ENCODE peak calls at places on chromosome 10, in four cellular contexts. One of them, this sample, is unnamed.

GRCh38 chr10:98920362-98920761 is 315.3 kb downstream of the HPSE2 start:
- DNase-seq in effector memory CD8-positive, alpha-beta T cell: no peak
- DNase-seq in GM04504: no peak
- DNase-seq in CD8-positive, alpha-beta T cell: no peak
- DNase-seq in this sample: no peak

GRCh38 chr10:48594799-48595198 is 10.1 kb downstream of the ARHGAP22 start:
- DNase-seq in effector memory CD8-positive, alpha-beta T cell: no peak
- DNase-seq in GM04504: no peak
- DNase-seq in CD8-positive, alpha-beta T cell: no peak
- DNase-seq in this sample: no peak

GRCh38 chr10:43785252-43785651 is 136.6 kb upstream of the ZNF32 start:
- DNase-seq in effector memory CD8-positive, alpha-beta T cell: no peak
- DNase-seq in GM04504: no peak
- DNase-seq in CD8-positive, alpha-beta T cell: no peak
- DNase-seq in this sample: no peak

GRCh38 chr10:96216775-96217174 is 54.6 kb downstream of the BLNK start:
- DNase-seq in effector memory CD8-positive, alpha-beta T cell: no peak
- DNase-seq in GM04504: no peak
- DNase-seq in CD8-positive, alpha-beta T cell: no peak
- DNase-seq in this sample: no peak

GRCh38 chr10:42830237-42830636 is 47.6 kb downstream of the BMS1 start:
- DNase-seq in effector memory CD8-positive, alpha-beta T cell: no peak
- DNase-seq in GM04504: no peak
- DNase-seq in CD8-positive, alpha-beta T cell: no peak
- DNase-seq in this sample: no peak

GRCh38 chr10:125559210-125559609 is 123.8 kb downstream of the TEX36 start:
- DNase-seq in effector memory CD8-positive, alpha-beta T cell: no peak
- DNase-seq in GM04504: no peak
- DNase-seq in CD8-positive, alpha-beta T cell: no peak
- DNase-seq in this sample: no peak

GRCh38 chr10:132398566-132398991 is 1.6 kb downstream of the PWWP2B start:
- DNase-seq in effector memory CD8-positive, alpha-beta T cell: no peak
- DNase-seq in GM04504: no peak
- DNase-seq in CD8-positive, alpha-beta T cell: no peak
- DNase-seq in this sample: no peak

GRCh38 chr10:48931188-48931587 is 8.5 kb downstream of the LRRC18 start:
- DNase-seq in effector memory CD8-positive, alpha-beta T cell: no peak
- DNase-seq in GM04504: no peak
- DNase-seq in CD8-positive, alpha-beta T cell: peak; percentile 32
- DNase-seq in this sample: no peak

GRCh38 chr10:5632430-5632829 is 34.0 kb downstream of the ASB13 start:
- DNase-seq in effector memory CD8-positive, alpha-beta T cell: no peak
- DNase-seq in GM04504: no peak
- DNase-seq in CD8-positive, alpha-beta T cell: no peak
- DNase-seq in this sample: no peak